ENCODE peak calls at places on chromosomes 4 and X, in six cellular contexts. One of them, this sample, is unnamed.
A peak's percentile ranks its signal among the peaks of the same experiment; 100 is the strongest.

GRCh38 chr4:146638801-146639351 is at the start of gene POU4F2:
- DNase-seq in HepG2: no peak
- DNase-seq in K562: no peak
- DNase-seq in GM12878: no peak
- DNase-seq in H1: no peak
- DNase-seq in GM12891: peak; percentile 46
- DNase-seq in this sample: no peak

GRCh38 chr4:168854216-168854921 is 155.7 kb downstream of the CBR4 start:
- DNase-seq in HepG2: no peak
- DNase-seq in K562: no peak
- DNase-seq in GM12878: no peak
- DNase-seq in H1: no peak
- DNase-seq in GM12891: no peak
- DNase-seq in this sample: no peak

GRCh38 chr4:48017108-48017527 is 546 bp downstream of the NIPAL1 start:
- DNase-seq in HepG2: no peak
- DNase-seq in K562: peak; percentile 58
- DNase-seq in GM12878: no peak
- DNase-seq in H1: no peak
- DNase-seq in GM12891: peak; percentile 13
- DNase-seq in this sample: peak; percentile 27

GRCh38 chr4:189202182-189202868 is 738.3 kb upstream of the FRG1 start:
- DNase-seq in HepG2: peak; percentile 9
- DNase-seq in K562: peak; percentile 34
- DNase-seq in GM12878: no peak
- DNase-seq in H1: no peak
- DNase-seq in GM12891: peak; percentile 7
- DNase-seq in this sample: no peak

GRCh38 chr4:8321220-8321619 is 51.7 kb downstream of the HTRA3 start:
- DNase-seq in HepG2: no peak
- DNase-seq in K562: no peak
- DNase-seq in GM12878: no peak
- DNase-seq in H1: no peak
- DNase-seq in GM12891: no peak
- DNase-seq in this sample: no peak

GRCh38 chrX:131854586-131854985 is 168.5 kb upstream of the STK26 start:
- DNase-seq in HepG2: no peak
- DNase-seq in K562: no peak
- DNase-seq in GM12878: no peak
- DNase-seq in H1: no peak
- DNase-seq in GM12891: no peak
- DNase-seq in this sample: no peak

GRCh38 chr4:7161721-7162214 is 30.6 kb upstream of the SORCS2 start:
- DNase-seq in HepG2: no peak
- DNase-seq in K562: no peak
- DNase-seq in GM12878: no peak
- DNase-seq in H1: no peak
- DNase-seq in GM12891: no peak
- DNase-seq in this sample: no peak

GRCh38 chrX:107731831-107732502 is 43.6 kb downstream of the TSC22D3 start:
- DNase-seq in HepG2: no peak
- DNase-seq in K562: peak; percentile 72
- DNase-seq in GM12878: no peak
- DNase-seq in H1: no peak
- DNase-seq in GM12891: no peak
- DNase-seq in this sample: no peak

GRCh38 chrX:17944833-17945497 is 83.9 kb upstream of the RAI2 start:
- DNase-seq in HepG2: peak; percentile 7
- DNase-seq in K562: peak; percentile 18
- DNase-seq in GM12878: no peak
- DNase-seq in H1: no peak
- DNase-seq in GM12891: no peak
- DNase-seq in this sample: no peak
- TF ChIP-seq TAF1 in HepG2: no peak
- TF ChIP-seq TAF1 in K562: no peak
- TF ChIP-seq TAF1 in GM12878: no peak
- TF ChIP-seq TAF1 in H1: no peak
- TF ChIP-seq TAF1 in GM12891: no peak
- TF ChIP-seq TAF1 in this sample: no peak

DNA sequence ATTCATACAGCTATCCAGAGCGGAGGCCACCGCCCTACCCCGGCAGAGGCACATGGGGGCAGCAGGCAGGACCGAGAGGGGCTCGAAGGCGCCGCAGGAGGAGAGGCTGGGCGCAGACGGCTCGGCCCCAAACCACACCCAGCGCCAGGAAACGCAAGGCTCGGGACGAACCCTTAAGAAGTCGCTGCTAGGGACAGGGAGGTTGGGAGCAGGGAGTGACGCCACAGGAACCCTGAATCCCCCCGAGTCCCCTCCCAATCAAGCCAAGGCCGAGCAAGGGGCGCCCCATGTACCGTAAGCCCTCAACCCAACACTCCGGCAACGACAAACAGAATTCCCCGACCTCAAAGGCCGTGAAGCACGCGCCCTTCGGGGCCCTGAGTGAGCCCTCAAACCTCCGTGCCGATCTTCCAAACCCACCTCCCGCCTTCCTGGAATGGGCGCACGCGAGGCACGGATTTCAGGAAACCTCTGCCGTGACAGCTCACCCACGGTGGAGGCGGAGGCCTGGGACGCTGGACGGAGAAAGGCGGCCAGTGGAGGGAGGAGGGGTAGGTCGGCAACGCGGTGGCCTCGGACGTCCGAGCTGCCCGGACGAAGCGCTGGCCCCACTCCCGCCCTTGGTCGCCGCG is 1.8 kb downstream of the ZFYVE28 start:
- DNase-seq in HepG2: no peak
- DNase-seq in K562: peak; percentile 51
- DNase-seq in GM12878: no peak
- DNase-seq in H1: no peak
- DNase-seq in GM12891: no peak
- DNase-seq in this sample: no peak
- TF ChIP-seq POLR2A in HepG2: no peak
- TF ChIP-seq POLR2A in K562: peak; percentile 56
- TF ChIP-seq POLR2A in GM12878: no peak
- TF ChIP-seq POLR2A in H1: no peak
- TF ChIP-seq POLR2A in GM12891: no peak
- TF ChIP-seq POLR2A in this sample: no peak

GRCh38 chrX:1244164-1245076 is 24.2 kb upstream of the CSF2RA start:
- DNase-seq in HepG2: no peak
- DNase-seq in K562: no peak
- DNase-seq in GM12878: no peak
- DNase-seq in H1: no peak
- DNase-seq in GM12891: no peak
- DNase-seq in this sample: no peak

GRCh38 chrX:1242901-1243402 is 25.7 kb upstream of the CSF2RA start:
- DNase-seq in HepG2: no peak
- DNase-seq in K562: no peak
- DNase-seq in GM12878: peak; percentile 51
- DNase-seq in H1: no peak
- DNase-seq in GM12891: no peak
- DNase-seq in this sample: no peak

DNA sequence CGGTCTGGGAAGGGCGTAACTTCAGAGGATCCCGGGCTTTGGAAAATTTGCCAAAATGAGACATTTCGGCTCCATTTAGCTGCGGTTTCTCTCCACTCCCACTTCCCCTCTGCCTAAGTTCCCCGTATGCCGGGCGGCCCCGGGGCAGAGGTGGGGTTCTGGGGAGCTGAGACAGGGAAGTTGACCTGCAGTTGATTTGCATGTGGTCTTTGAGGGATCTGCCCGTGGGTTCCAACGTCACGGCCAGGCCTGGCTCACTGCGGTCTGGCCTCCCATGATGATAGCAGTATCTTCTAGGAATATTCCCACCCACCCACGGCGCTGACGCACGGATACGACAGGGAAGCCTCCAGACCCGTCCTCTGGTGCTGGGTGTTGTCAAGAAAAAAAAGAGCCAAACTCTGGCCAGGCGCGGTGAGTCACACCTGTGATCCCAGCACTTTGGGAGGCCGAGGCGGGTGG is 27.3 kb upstream of the CRLF2 start:
- DNase-seq in HepG2: no peak
- DNase-seq in K562: no peak
- DNase-seq in GM12878: peak; percentile 68
- DNase-seq in H1: no peak
- DNase-seq in GM12891: peak; percentile 57
- DNase-seq in this sample: no peak
- TF ChIP-seq TAF1 in HepG2: no peak
- TF ChIP-seq TAF1 in K562: no peak
- TF ChIP-seq TAF1 in GM12878: no peak
- TF ChIP-seq TAF1 in H1: no peak
- TF ChIP-seq TAF1 in GM12891: no peak
- TF ChIP-seq TAF1 in this sample: no peak

GRCh38 chrX:119602701-119603255 is 3.4 kb downstream of the NKRF start:
- DNase-seq in HepG2: no peak
- DNase-seq in K562: no peak
- DNase-seq in GM12878: no peak
- DNase-seq in H1: no peak
- DNase-seq in GM12891: no peak
- DNase-seq in this sample: no peak

GRCh38 chrX:119604778-119605177 is 1.4 kb downstream of the NKRF start:
- DNase-seq in HepG2: no peak
- DNase-seq in K562: no peak
- DNase-seq in GM12878: no peak
- DNase-seq in H1: no peak
- DNase-seq in GM12891: no peak
- DNase-seq in this sample: no peak

GRCh38 chrX:119605739-119606507 is at the start of gene NKRF:
- DNase-seq in HepG2: peak; percentile 82
- DNase-seq in K562: peak; percentile 83
- DNase-seq in GM12878: peak; percentile 78
- DNase-seq in H1: peak; percentile 56
- DNase-seq in GM12891: peak; percentile 54
- DNase-seq in this sample: peak; percentile 60

GRCh38 chrX:119605398-119605738 is 856 bp downstream of the NKRF start:
- DNase-seq in HepG2: peak; percentile 3
- DNase-seq in K562: no peak
- DNase-seq in GM12878: no peak
- DNase-seq in H1: no peak
- DNase-seq in GM12891: no peak
- DNase-seq in this sample: no peak

GRCh38 chrX:119606508-119607389 is 525 bp upstream of the NKRF start:
- DNase-seq in HepG2: no peak
- DNase-seq in K562: no peak
- DNase-seq in GM12878: no peak
- DNase-seq in H1: no peak
- DNase-seq in GM12891: no peak
- DNase-seq in this sample: no peak
- TF ChIP-seq POLR2A in HepG2: no peak
- TF ChIP-seq POLR2A in K562: peak; percentile 48
- TF ChIP-seq POLR2A in GM12878: no peak
- TF ChIP-seq POLR2A in H1: no peak
- TF ChIP-seq POLR2A in GM12891: no peak
- TF ChIP-seq POLR2A in this sample: no peak

GRCh38 chrX:153954618-153955450 is 10.4 kb upstream of the RENBP start:
- DNase-seq in HepG2: no peak
- DNase-seq in K562: no peak
- DNase-seq in GM12878: no peak
- DNase-seq in H1: no peak
- DNase-seq in GM12891: no peak
- DNase-seq in this sample: no peak

GRCh38 chrX:153951683-153952372 is 7.4 kb upstream of the RENBP start:
- DNase-seq in HepG2: no peak
- DNase-seq in K562: no peak
- DNase-seq in GM12878: no peak
- DNase-seq in H1: no peak
- DNase-seq in GM12891: no peak
- DNase-seq in this sample: no peak

GRCh38 chrX:153952373-153953026 is 8.1 kb upstream of the RENBP start:
- DNase-seq in HepG2: no peak
- DNase-seq in K562: no peak
- DNase-seq in GM12878: no peak
- DNase-seq in H1: no peak
- DNase-seq in GM12891: no peak
- DNase-seq in this sample: no peak

GRCh38 chrX:153953892-153954617 is 9.6 kb upstream of the RENBP start:
- DNase-seq in HepG2: no peak
- DNase-seq in K562: no peak
- DNase-seq in GM12878: no peak
- DNase-seq in H1: no peak
- DNase-seq in GM12891: no peak
- DNase-seq in this sample: no peak

GRCh38 chrX:153953342-153953830 is 8.9 kb upstream of the RENBP start:
- DNase-seq in HepG2: peak; percentile 14
- DNase-seq in K562: peak; percentile 56
- DNase-seq in GM12878: no peak
- DNase-seq in H1: no peak
- DNase-seq in GM12891: peak; percentile 81
- DNase-seq in this sample: peak; percentile 96
- TF ChIP-seq TAF1 in HepG2: no peak
- TF ChIP-seq TAF1 in K562: no peak
- TF ChIP-seq TAF1 in GM12878: no peak
- TF ChIP-seq TAF1 in H1: no peak
- TF ChIP-seq TAF1 in GM12891: no peak
- TF ChIP-seq TAF1 in this sample: no peak

GRCh38 chrX:101550362-101550761 is at the start of gene ARMCX1:
- DNase-seq in HepG2: no peak
- DNase-seq in K562: no peak
- DNase-seq in GM12878: no peak
- DNase-seq in H1: peak; percentile 23
- DNase-seq in GM12891: peak; percentile 37
- DNase-seq in this sample: no peak
- TF ChIP-seq POLR2A in HepG2: no peak
- TF ChIP-seq POLR2A in K562: no peak
- TF ChIP-seq POLR2A in GM12878: no peak
- TF ChIP-seq POLR2A in H1: peak; percentile 85
- TF ChIP-seq POLR2A in GM12891: no peak
- TF ChIP-seq POLR2A in this sample: no peak

DNA sequence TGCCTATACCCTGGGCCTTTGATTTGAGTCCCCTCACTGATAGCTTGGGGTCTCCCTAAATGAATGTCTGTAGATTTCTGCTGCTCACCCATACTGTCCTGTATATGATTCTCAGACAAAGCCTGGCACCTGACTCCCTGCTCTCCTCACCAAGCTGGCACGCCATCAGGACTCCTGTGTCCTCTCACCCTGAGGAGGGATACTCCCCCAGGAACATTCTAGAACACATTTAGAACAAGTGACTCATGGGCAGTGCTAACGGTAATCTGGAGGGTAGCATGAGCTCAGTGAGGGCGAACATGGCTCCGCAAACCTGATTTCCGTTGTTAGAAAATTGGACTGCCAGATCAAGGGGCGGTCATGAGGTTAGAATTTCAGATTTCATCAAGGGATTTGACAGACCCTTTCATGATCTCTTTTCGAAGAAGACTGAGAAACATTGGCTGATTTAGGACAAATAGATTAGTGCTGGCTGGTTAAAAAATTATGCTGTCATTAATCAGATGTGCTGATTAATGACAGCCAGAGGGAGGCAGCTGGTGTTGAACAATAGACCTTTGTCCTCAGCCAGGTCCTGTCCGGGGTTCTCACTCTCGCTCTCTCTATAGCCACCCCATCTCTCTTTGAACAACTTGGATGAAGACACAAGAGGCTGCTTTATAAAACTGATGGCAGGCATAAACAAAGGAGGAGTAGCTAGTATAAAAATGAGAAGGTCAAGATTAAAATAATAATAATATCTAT is 244.3 kb downstream of the PTTG2 start:
- DNase-seq in HepG2: no peak
- DNase-seq in K562: no peak
- DNase-seq in GM12878: no peak
- DNase-seq in H1: no peak
- DNase-seq in GM12891: no peak
- DNase-seq in this sample: no peak
- TF ChIP-seq TAF1 in HepG2: no peak
- TF ChIP-seq TAF1 in K562: no peak
- TF ChIP-seq TAF1 in GM12878: no peak
- TF ChIP-seq TAF1 in H1: no peak
- TF ChIP-seq TAF1 in GM12891: no peak
- TF ChIP-seq TAF1 in this sample: no peak

GRCh38 chr4:1153567-1154090 is 18.8 kb downstream of the SPON2 start:
- DNase-seq in HepG2: no peak
- DNase-seq in K562: no peak
- DNase-seq in GM12878: no peak
- DNase-seq in H1: no peak
- DNase-seq in GM12891: no peak
- DNase-seq in this sample: no peak
- TF ChIP-seq POLR2A in HepG2: no peak
- TF ChIP-seq POLR2A in K562: no peak
- TF ChIP-seq POLR2A in GM12878: no peak
- TF ChIP-seq POLR2A in H1: no peak
- TF ChIP-seq POLR2A in GM12891: no peak
- TF ChIP-seq POLR2A in this sample: no peak

This sample was measured in GM12892.